ENCODE peak calls at places on chromosomes 3 and 15, in eight cellular contexts. W, U, Z, E, F, N, P and B are unnamed samples.

GRCh38 chr3:123054422-123054821 is 12.4 kb upstream of the PDIA5 start:
- DNase-seq in W (no peak), U (no peak), Z (no peak), E (no peak), F (no peak), N (no peak), P (no peak), B (no peak)

GRCh38 chr3:131630117-131630516 is 127.3 kb upstream of the MRPL3 start:
- DNase-seq in W (no peak), U (no peak), Z (peak), E (no peak), F (no peak), N (no peak), P (no peak), B (no peak)

GRCh38 chr3:134618473-134618860 is 32.4 kb downstream of the KY start:
- DNase-seq in W (no peak), U (no peak), Z (no peak), E (no peak), F (no peak), N (no peak), P (no peak), B (no peak)

GRCh38 chr3:129305592-129306091 is 27.0 kb downstream of the HMCES start:
- DNase-seq in W (peak), U (peak), Z (peak), E (peak), F (peak), N (peak), P (peak), B (no peak)

GRCh38 chr3:167929937-167930336 is 165.8 kb downstream of the GOLIM4 start:
- DNase-seq in W (no peak), U (no peak), Z (no peak), E (no peak), F (no peak), N (no peak), P (no peak), B (no peak)

GRCh38 chr3:114216186-114216970 is 21.0 kb downstream of the ZNF80 start:
- DNase-seq in W (no peak), U (no peak), Z (peak), E (peak), F (no peak), N (no peak), P (no peak), B (no peak)

GRCh38 chr15:48059786-48060185 is 61.0 kb upstream of the SLC24A5 start:
- DNase-seq in W (no peak), U (no peak), Z (peak), E (peak), F (no peak), N (no peak), P (no peak), B (no peak)

GRCh38 chr3:105996781-105997180 is 128.0 kb upstream of the CBLB start:
- DNase-seq in W (no peak), U (no peak), Z (no peak), E (no peak), F (no peak), N (no peak), P (no peak), B (no peak)

GRCh38 chr3:177062052-177062732 is 135.1 kb downstream of the TBL1XR1 start:
- DNase-seq in W (no peak), U (no peak), Z (no peak), E (no peak), F (no peak), N (no peak), P (no peak), B (no peak)

GRCh38 chr3:12135029-12135634 is 23.6 kb downstream of the TIMP4 start:
- DNase-seq in W (peak), U (peak), Z (peak), E (peak), F (peak), N (peak), P (no peak), B (peak)

GRCh38 chr15:40415226-40415625 is 9.6 kb downstream of the IVD start:
- DNase-seq in W (no peak), U (no peak), Z (no peak), E (no peak), F (no peak), N (no peak), P (no peak), B (no peak)

GRCh38 chr15:78640527-78640839 is 527 bp downstream of the CHRNB4 start:
- DNase-seq in W (no peak), U (no peak), Z (no peak), E (no peak), F (no peak), N (no peak), P (no peak), B (no peak)

GRCh38 chr3:112042842-112043280 is 8.3 kb downstream of the TMPRSS7 start:
- DNase-seq in W (no peak), U (no peak), Z (no peak), E (no peak), F (no peak), N (no peak), P (peak), B (no peak)

GRCh38 chr3:195246608-195247007 is 24.4 kb downstream of the XXYLT1 start:
- DNase-seq in W (no peak), U (no peak), Z (no peak), E (no peak), F (no peak), N (no peak), P (no peak), B (no peak)

GRCh38 chr3:126434931-126435411 is 40.3 kb downstream of the CFAP100 start:
- DNase-seq in W (no peak), U (no peak), Z (no peak), E (no peak), F (no peak), N (no peak), P (no peak), B (no peak)

GRCh38 chr15:50135123-50135541 is 16.1 kb upstream of the ATP8B4 start:
- DNase-seq in W (no peak), U (no peak), Z (peak), E (peak), F (peak), N (no peak), P (no peak), B (peak)

GRCh38 chr15:83656943-83657528 is 3.1 kb downstream of the ADAMTSL3 start:
- DNase-seq in W (no peak), U (no peak), Z (no peak), E (no peak), F (no peak), N (no peak), P (no peak), B (no peak)

GRCh38 chr3:151931171-151931570 is 57.7 kb downstream of the SUCNR1 start:
- DNase-seq in W (no peak), U (no peak), Z (peak), E (peak), F (no peak), N (no peak), P (no peak), B (no peak)

GRCh38 chr3:62722344-62722743 is 152.9 kb downstream of the CADPS start:
- DNase-seq in W (no peak), U (no peak), Z (no peak), E (no peak), F (no peak), N (no peak), P (no peak), B (no peak)

GRCh38 chr3:193665370-193665989 is 72.5 kb downstream of the OPA1 start:
- DNase-seq in W (no peak), U (no peak), Z (peak), E (peak), F (no peak), N (no peak), P (peak), B (no peak)

GRCh38 chr3:20054549-20054987 is 14.3 kb downstream of the KAT2B start:
- DNase-seq in W (peak), U (peak), Z (peak), E (peak), F (peak), N (peak), P (no peak), B (peak)

GRCh38 chr15:57323806-57324589 is 52.3 kb upstream of the CGNL1 start:
- DNase-seq in W (no peak), U (no peak), Z (no peak), E (no peak), F (no peak), N (no peak), P (no peak), B (no peak)

GRCh38 chr3:32376098-32376497 is 15.6 kb upstream of the CMTM7 start:
- DNase-seq in W (no peak), U (no peak), Z (peak), E (peak), F (no peak), N (no peak), P (no peak), B (no peak)

GRCh38 chr15:89371145-89372044 is 36.8 kb upstream of the POLG start:
- DNase-seq in W (no peak), U (no peak), Z (peak), E (no peak), F (no peak), N (no peak), P (no peak), B (no peak)

GRCh38 chr15:70488002-70488605 is 275.3 kb downstream of the UACA start:
- DNase-seq in W (peak), U (no peak), Z (peak), E (peak), F (peak), N (peak), P (peak), B (peak)

GRCh38 chr3:178518660-178519396 is 17.4 kb upstream of the KCNMB2 start:
- DNase-seq in W (no peak), U (no peak), Z (peak), E (no peak), F (no peak), N (no peak), P (no peak), B (no peak)

GRCh38 chr3:42262525-42262924 is 3.5 kb downstream of the CCK start:
- DNase-seq in W (no peak), U (peak), Z (peak), E (peak), F (no peak), N (no peak), P (no peak), B (no peak)